ENCODE peak calls at places on chromosomes 13 and 19, in four cellular contexts. I is mammary epithelial cell, C is COLO829, P is left colon. N is an unnamed sample.

GRCh38 chr13:51832471-51833152 is 12.4 kb downstream of the TMEM272 start:
- DNase-seq in I (no peak), C (peak), P (no peak), N (peak)

GRCh38 chr13:44465318-44465717 is 91.7 kb downstream of the SERP2 start:
- DNase-seq in C (no peak), I (peak), P (no peak), N (no peak)

GRCh38 chr13:113186061-113186900 is 22.2 kb downstream of the PCID2 start:
- DNase-seq in C (no peak), P (no peak), I (no peak), N (no peak)

GRCh38 chr19:37855098-37855497 is 51.3 kb downstream of the WDR87 start:
- DNase-seq in I (peak), C (no peak), P (peak), N (peak)

GRCh38 chr19:51066816-51067215 is 1.9 kb upstream of the KLK13 start:
- DNase-seq in P (no peak), I (no peak), C (no peak), N (peak)

GRCh38 chr13:105908581-105908980 is 626.9 kb downstream of the EFNB2 start:
- DNase-seq in I (no peak), P (no peak), C (no peak), N (no peak)

GRCh38 chr19:16363133-16363851 is 38.7 kb downstream of the KLF2 start:
- DNase-seq in C (no peak), I (peak), P (peak), N (peak)

GRCh38 chr13:34357435-34358232 is 539.7 kb downstream of the RFC3 start:
- DNase-seq in C (peak), P (no peak), I (peak), N (peak)

GRCh38 chr13:106471957-106472543 is 63.4 kb downstream of the EFNB2 start:
- DNase-seq in P (peak), C (no peak), I (peak), N (peak)

GRCh38 chr13:41809962-41810361 is 150.9 kb downstream of the VWA8 start:
- DNase-seq in C (no peak), P (no peak), I (no peak), N (no peak)

GRCh38 chr13:97288486-97288900 is 66.4 kb downstream of the MBNL2 start:
- DNase-seq in P (no peak), C (no peak), I (no peak), N (no peak)

GRCh38 chr13:39249971-39250370 is 211.7 kb downstream of the NHLRC3 start:
- DNase-seq in P (no peak), C (no peak), I (no peak), N (no peak)

GRCh38 chr19:16608290-16608704 is 19.7 kb downstream of the MED26 start:
- DNase-seq in P (no peak), I (peak), C (no peak), N (no peak)

GRCh38 chr19:58563034-58563573 is 4.7 kb upstream of the UBE2M start:
- DNase-seq in P (peak), I (peak), C (no peak), N (no peak)